ENCODE peak calls at places on chromosomes 3 and 15, in seven cellular contexts. One of them, this sample, is unnamed.

GRCh38 chr3:130825762-130826297 is 68.1 kb upstream of the ATP2C1 start:
- DNase-seq in NCI-H1092: no peak
- DNase-seq in amniotic stem cell: no peak
- DNase-seq in activated CD8-positive, alpha-beta memory T cell treated with anti-CD3 and anti-CD28 coated beads for 48 hours: no peak
- DNase-seq in A549: no peak
- DNase-seq in endothelial cell of umbilical vein: no peak
- DNase-seq in HTR-8/SVneo: no peak
- DNase-seq in this sample: no peak

GRCh38 chr3:137709011-137709601 is 55.0 kb upstream of the SOX14 start:
- DNase-seq in NCI-H1092: no peak
- DNase-seq in amniotic stem cell: no peak
- DNase-seq in activated CD8-positive, alpha-beta memory T cell treated with anti-CD3 and anti-CD28 coated beads for 48 hours: no peak
- DNase-seq in A549: peak
- DNase-seq in endothelial cell of umbilical vein: no peak
- DNase-seq in HTR-8/SVneo: no peak
- DNase-seq in this sample: no peak

GRCh38 chr3:183033746-183034145 is 53.4 kb upstream of the DCUN1D1 start:
- DNase-seq in NCI-H1092: no peak
- DNase-seq in amniotic stem cell: peak
- DNase-seq in activated CD8-positive, alpha-beta memory T cell treated with anti-CD3 and anti-CD28 coated beads for 48 hours: no peak
- DNase-seq in A549: no peak
- DNase-seq in endothelial cell of umbilical vein: no peak
- DNase-seq in HTR-8/SVneo: peak
- DNase-seq in this sample: no peak

GRCh38 chr3:37221407-37221806 is 47.0 kb upstream of the LRRFIP2 start:
- DNase-seq in NCI-H1092: no peak
- DNase-seq in amniotic stem cell: no peak
- DNase-seq in activated CD8-positive, alpha-beta memory T cell treated with anti-CD3 and anti-CD28 coated beads for 48 hours: no peak
- DNase-seq in A549: peak
- DNase-seq in endothelial cell of umbilical vein: peak
- DNase-seq in HTR-8/SVneo: peak
- DNase-seq in this sample: no peak

GRCh38 chr3:122680381-122681293 is at the start of gene PARP14:
- DNase-seq in NCI-H1092: no peak
- DNase-seq in amniotic stem cell: peak
- DNase-seq in activated CD8-positive, alpha-beta memory T cell treated with anti-CD3 and anti-CD28 coated beads for 48 hours: peak
- DNase-seq in A549: peak
- DNase-seq in endothelial cell of umbilical vein: peak
- DNase-seq in HTR-8/SVneo: peak
- DNase-seq in this sample: peak

GRCh38 chr3:157499342-157499963 is 3.8 kb downstream of the VEPH1 start:
- DNase-seq in NCI-H1092: no peak
- DNase-seq in amniotic stem cell: no peak
- DNase-seq in activated CD8-positive, alpha-beta memory T cell treated with anti-CD3 and anti-CD28 coated beads for 48 hours: no peak
- DNase-seq in A549: peak
- DNase-seq in endothelial cell of umbilical vein: peak
- DNase-seq in HTR-8/SVneo: no peak
- DNase-seq in this sample: no peak

GRCh38 chr15:100941536-100941935 is 22.4 kb downstream of the LRRK1 start:
- DNase-seq in NCI-H1092: no peak
- DNase-seq in amniotic stem cell: no peak
- DNase-seq in activated CD8-positive, alpha-beta memory T cell treated with anti-CD3 and anti-CD28 coated beads for 48 hours: no peak
- DNase-seq in A549: no peak
- DNase-seq in endothelial cell of umbilical vein: no peak
- DNase-seq in HTR-8/SVneo: no peak
- DNase-seq in this sample: no peak

GRCh38 chr3:157094751-157095480 is 65.0 kb downstream of the CCNL1 start:
- DNase-seq in NCI-H1092: no peak
- DNase-seq in amniotic stem cell: no peak
- DNase-seq in activated CD8-positive, alpha-beta memory T cell treated with anti-CD3 and anti-CD28 coated beads for 48 hours: no peak
- DNase-seq in A549: no peak
- DNase-seq in endothelial cell of umbilical vein: no peak
- DNase-seq in HTR-8/SVneo: no peak
- DNase-seq in this sample: no peak

GRCh38 chr3:196499061-196499460 is 4.5 kb downstream of the RNF168 start:
- DNase-seq in NCI-H1092: no peak
- DNase-seq in amniotic stem cell: no peak
- DNase-seq in activated CD8-positive, alpha-beta memory T cell treated with anti-CD3 and anti-CD28 coated beads for 48 hours: no peak
- DNase-seq in A549: no peak
- DNase-seq in endothelial cell of umbilical vein: no peak
- DNase-seq in HTR-8/SVneo: no peak
- DNase-seq in this sample: no peak

GRCh38 chr3:36428444-36428843 is 48.1 kb downstream of the STAC start:
- DNase-seq in NCI-H1092: no peak
- DNase-seq in amniotic stem cell: no peak
- DNase-seq in activated CD8-positive, alpha-beta memory T cell treated with anti-CD3 and anti-CD28 coated beads for 48 hours: no peak
- DNase-seq in A549: no peak
- DNase-seq in endothelial cell of umbilical vein: no peak
- DNase-seq in HTR-8/SVneo: no peak
- DNase-seq in this sample: no peak

This sample was measured in cortex of kidney.